ENCODE peak calls at places on chromosome 21, in six cellular contexts. K is heart right ventricle, N is lung, L is hepatocyte, R is AG04450, Y is tibial artery. B is an unnamed sample.

GRCh38 chr21:39444406-39445145 is 1.0 kb downstream of the LCA5L start:
- DNase-seq in K (no peak), N (no peak), L (peak), R (no peak), Y (no peak), B (peak)

GRCh38 chr21:36059823-36060158 is 535 bp downstream of the SETD4 start:
- DNase-seq in K (peak), N (peak), L (peak), R (no peak), Y (no peak), B (peak)

GRCh38 chr21:38147391-38147790 is 109.4 kb upstream of the KCNJ15 start:
- DNase-seq in K (no peak), N (no peak), L (no peak), R (no peak), Y (no peak), B (peak)

GRCh38 chr21:26177187-26177586 is 6.6 kb upstream of the APP start:
- DNase-seq in K (peak), N (no peak), L (no peak), R (no peak), Y (no peak), B (no peak)

GRCh38 chr21:17848228-17848627 is 29.1 kb upstream of the C21orf91 start:
- DNase-seq in K (peak), N (no peak), L (peak), R (peak), Y (peak), B (no peak)

GRCh38 chr21:29351691-29352090 is 53.0 kb downstream of the BACH1 start:
- DNase-seq in K (no peak), N (peak), L (no peak), R (peak), Y (no peak), B (no peak)

GRCh38 chr21:41133896-41134522 is 34.0 kb upstream of the BACE2 start:
- DNase-seq in K (no peak), N (no peak), L (peak), R (no peak), Y (no peak), B (peak)

GRCh38 chr21:28671549-28672195 is 321.0 kb downstream of the LTN1 start:
- DNase-seq in K (no peak), N (no peak), L (no peak), R (no peak), Y (no peak), B (no peak)

GRCh38 chr21:37006521-37007291 is at the start of gene RIPPLY3:
- DNase-seq in K (no peak), N (no peak), L (peak), R (no peak), Y (no peak), B (peak)

GRCh38 chr21:35468991-35469390 is 419.9 kb upstream of the RUNX1 start:
- DNase-seq in K (no peak), N (no peak), L (no peak), R (no peak), Y (no peak), B (no peak)

GRCh38 chr21:45405271-45405818 is 380 bp downstream of the COL18A1 start:
- DNase-seq in K (peak), N (no peak), L (peak), R (no peak), Y (peak), B (no peak)

GRCh38 chr21:42878993-42879787 is at the start of gene WDR4:
- DNase-seq in K (peak), N (peak), L (peak), R (peak), Y (peak), B (peak)

GRCh38 chr21:42883921-42884320 is 4.6 kb upstream of the WDR4 start:
- DNase-seq in K (no peak), N (no peak), L (no peak), R (no peak), Y (no peak), B (no peak)

GRCh38 chr21:42878678-42878992 is 704 bp downstream of the WDR4 start:
- DNase-seq in K (no peak), N (no peak), L (no peak), R (no peak), Y (no peak), B (no peak)

GRCh38 chr21:42880352-42880751 is 1.0 kb upstream of the WDR4 start:
- DNase-seq in K (no peak), N (no peak), L (no peak), R (no peak), Y (no peak), B (no peak)
- H3K4me3 ChIP-seq in K (peak), N (no peak), L (peak), R (peak), Y (peak), B (no peak)

GRCh38 chr21:16378570-16378969 is 648.8 kb downstream of the USP25 start:
- DNase-seq in K (no peak), N (no peak), L (no peak), R (no peak), Y (no peak), B (no peak)

GRCh38 chr21:16376673-16377072 is 646.9 kb downstream of the USP25 start:
- DNase-seq in K (no peak), N (no peak), L (no peak), R (no peak), Y (no peak), B (no peak)

GRCh38 chr21:16377857-16378256 is 648.1 kb downstream of the USP25 start:
- DNase-seq in K (no peak), N (no peak), L (no peak), R (no peak), Y (no peak), B (no peak)

GRCh38 chr21:16372546-16372945 is 642.8 kb downstream of the USP25 start:
- DNase-seq in K (no peak), N (no peak), L (no peak), R (no peak), Y (no peak), B (no peak)

DNA sequence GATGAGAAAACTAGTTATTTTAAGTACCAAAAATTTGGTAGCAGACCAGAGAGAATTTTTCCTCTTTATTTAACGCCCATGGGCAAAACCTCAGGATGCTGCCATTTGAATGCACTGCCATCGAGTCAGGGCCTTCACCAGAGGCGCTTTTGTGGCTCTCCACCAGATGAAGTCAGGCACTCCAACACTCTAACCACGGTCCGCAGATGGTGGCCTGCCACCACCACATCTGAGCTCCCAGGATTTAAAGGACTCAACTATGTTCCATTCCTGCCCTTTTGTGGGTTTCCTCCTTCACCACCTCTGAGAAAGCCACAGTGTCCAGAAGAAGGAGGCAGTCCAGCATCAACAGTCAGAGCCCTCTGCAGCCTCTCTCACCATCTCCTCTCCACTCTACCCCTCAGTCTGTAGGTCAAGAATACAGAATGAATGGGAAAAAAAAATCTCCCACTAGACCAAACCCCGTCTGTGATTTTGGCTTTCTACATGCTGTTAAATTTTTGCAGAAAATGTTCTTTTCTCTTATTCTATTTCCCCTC is 647.4 kb downstream of the USP25 start:
- DNase-seq in K (no peak), N (no peak), L (no peak), R (no peak), Y (no peak), B (no peak)
- H3K27ac ChIP-seq in K (peak), N (peak), L (no peak), R (no peak), Y (peak), B (no peak)

DNA sequence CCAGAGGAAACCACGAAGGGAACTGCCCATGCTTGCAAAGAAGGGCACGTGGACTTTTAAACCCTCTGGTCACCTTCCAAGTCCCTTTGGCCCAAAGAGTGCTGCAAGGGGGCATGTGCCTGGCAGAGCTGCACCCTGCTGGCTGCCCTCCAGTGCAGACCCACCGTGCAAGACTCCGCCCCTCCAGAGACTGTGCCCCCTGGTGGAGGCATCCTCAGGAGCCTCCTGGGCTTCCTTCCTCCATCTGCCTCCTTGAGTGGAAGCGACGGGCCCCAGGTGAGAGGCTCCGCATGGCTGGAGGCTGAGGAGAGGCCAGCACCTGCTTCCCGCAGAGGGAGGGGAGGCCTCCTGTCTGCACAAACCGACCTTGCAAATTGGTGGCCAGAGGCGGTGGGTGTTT is 100.7 kb downstream of the CRYAA start:
- DNase-seq in K (no peak), N (no peak), L (no peak), R (no peak), Y (no peak), B (peak)
- TF ChIP-seq CTCF in K (no peak), N (no peak), L (no peak), R (peak), Y (no peak), B (peak)

DNA sequence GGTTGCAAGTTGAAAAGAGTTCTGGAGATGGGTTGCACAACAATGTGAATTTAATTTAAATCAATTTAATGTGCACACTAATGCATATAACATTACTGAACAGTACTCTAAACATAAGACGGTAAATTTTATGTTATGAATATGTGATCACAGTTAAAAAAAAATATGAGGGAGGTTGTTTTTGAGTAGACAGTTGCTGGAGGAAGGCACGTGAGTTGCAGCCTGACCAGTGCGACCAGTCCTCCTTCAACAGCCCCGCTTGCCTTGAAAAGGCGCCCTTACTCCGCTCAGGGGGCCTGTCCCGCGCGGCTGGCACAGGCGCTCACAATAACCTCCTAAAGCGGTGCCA is 322 bp upstream of the OLIG1 start:
- DNase-seq in K (no peak), N (no peak), L (no peak), R (no peak), Y (no peak), B (no peak)
- H3K4me3 ChIP-seq in K (peak), N (no peak), L (peak), R (no peak), Y (no peak), B (peak)

GRCh38 chr21:43866233-43866632 is 1.2 kb downstream of the AGPAT3 start:
- DNase-seq in K (peak), N (no peak), L (peak), R (no peak), Y (no peak), B (no peak)

GRCh38 chr21:43864806-43865470 is at the start of gene AGPAT3:
- DNase-seq in K (no peak), N (no peak), L (peak), R (no peak), Y (no peak), B (no peak)

GRCh38 chr21:43865471-43866181 is 603 bp downstream of the AGPAT3 start:
- DNase-seq in K (peak), N (peak), L (peak), R (no peak), Y (peak), B (no peak)

GRCh38 chr21:43866659-43867331 is 1.8 kb downstream of the AGPAT3 start:
- DNase-seq in K (no peak), N (peak), L (peak), R (no peak), Y (no peak), B (no peak)

GRCh38 chr21:43864313-43864805 is 664 bp upstream of the AGPAT3 start:
- DNase-seq in K (no peak), N (peak), L (peak), R (no peak), Y (no peak), B (peak)
- H3K27ac ChIP-seq in K (peak), N (peak), L (peak), R (no peak), Y (peak), B (peak)

B was measured in WERI-Rb-1.